ENCODE peak calls at places on chromosomes 3 and 15, in five cellular contexts. One of them, this sample, is unnamed.

GRCh38 chr3:50194128-50194902 is 2.9 kb downstream of the GNAT1 start:
- DNase-seq in CD8-positive, alpha-beta memory T cell: peak; percentile 88
- DNase-seq in HEK293T: peak; percentile 79
- DNase-seq in DMS79: no peak
- DNase-seq in NCI-H69: peak; percentile 79
- DNase-seq in this sample: no peak

GRCh38 chr3:10173926-10174435 is 9.3 kb downstream of the IRAK2 start:
- DNase-seq in NCI-H69: no peak
- DNase-seq in HEK293T: no peak
- DNase-seq in DMS79: no peak
- DNase-seq in CD8-positive, alpha-beta memory T cell: no peak
- DNase-seq in this sample: peak; percentile 88

GRCh38 chr3:177196473-177197040 is 725 bp downstream of the TBL1XR1 start:
- DNase-seq in HEK293T: peak; percentile 35
- DNase-seq in NCI-H69: peak; percentile 86
- DNase-seq in CD8-positive, alpha-beta memory T cell: peak; percentile 68
- DNase-seq in DMS79: peak; percentile 41
- DNase-seq in this sample: no peak

GRCh38 chr3:23264413-23264812 is 61.3 kb downstream of the UBE2E2 start:
- DNase-seq in DMS79: no peak
- DNase-seq in HEK293T: no peak
- DNase-seq in CD8-positive, alpha-beta memory T cell: no peak
- DNase-seq in NCI-H69: no peak
- DNase-seq in this sample: no peak

GRCh38 chr3:129893616-129894070 is at the start of gene TMCC1:
- DNase-seq in HEK293T: peak; percentile 96
- DNase-seq in NCI-H69: peak; percentile 94
- DNase-seq in DMS79: peak; percentile 92
- DNase-seq in CD8-positive, alpha-beta memory T cell: peak; percentile 93
- DNase-seq in this sample: peak; percentile 95

GRCh38 chr15:77295446-77295845 is 124.5 kb downstream of the PEAK1 start:
- DNase-seq in CD8-positive, alpha-beta memory T cell: no peak
- DNase-seq in HEK293T: no peak
- DNase-seq in DMS79: no peak
- DNase-seq in NCI-H69: no peak
- DNase-seq in this sample: no peak

GRCh38 chr3:123401836-123402530 is 46.9 kb downstream of the ADCY5 start:
- DNase-seq in DMS79: no peak
- DNase-seq in NCI-H69: no peak
- DNase-seq in CD8-positive, alpha-beta memory T cell: peak; percentile 29
- DNase-seq in HEK293T: no peak
- DNase-seq in this sample: peak; percentile 36

GRCh38 chr3:15347104-15347736 is 14.8 kb upstream of the SH3BP5 start:
- DNase-seq in CD8-positive, alpha-beta memory T cell: peak; percentile 51
- DNase-seq in NCI-H69: no peak
- DNase-seq in DMS79: no peak
- DNase-seq in HEK293T: no peak
- DNase-seq in this sample: no peak

GRCh38 chr3:37591130-37591865 is 270.4 kb upstream of the CTDSPL start:
- DNase-seq in DMS79: no peak
- DNase-seq in HEK293T: no peak
- DNase-seq in NCI-H69: no peak
- DNase-seq in CD8-positive, alpha-beta memory T cell: no peak
- DNase-seq in this sample: no peak

GRCh38 chr3:14524920-14525660 is 15.1 kb downstream of the GRIP2 start:
- DNase-seq in NCI-H69: no peak
- DNase-seq in HEK293T: no peak
- DNase-seq in DMS79: no peak
- DNase-seq in CD8-positive, alpha-beta memory T cell: no peak
- DNase-seq in this sample: peak; percentile 39

GRCh38 chr3:25454411-25454927 is 26.4 kb downstream of the RARB start:
- DNase-seq in NCI-H69: peak; percentile 72
- DNase-seq in DMS79: no peak
- DNase-seq in HEK293T: no peak
- DNase-seq in CD8-positive, alpha-beta memory T cell: no peak
- DNase-seq in this sample: no peak